ENCODE peak calls at places on chromosome 11, in six cellular contexts. One of them, this sample, is unnamed.

GRCh38 chr11:58561394-58562102 is 14.1 kb downstream of the LPXN start:
- DNase-seq in iPS-NIHi11: no peak
- DNase-seq in RWPE1: no peak
- DNase-seq in activated naive CD4-positive, alpha-beta T cell treated with anti-CD3 and anti-CD28 coated beads for 36 hours: no peak
- DNase-seq in stimulated activated CD4-positive, alpha-beta T cell treated with anti-CD3 and anti-CD28 coated beads, Interleukin-1b, Interleukin-23, amount 100 ng/mL, for 1 hour: no peak
- DNase-seq in activated CD4-positive, alpha-beta T cell treated with anti-CD3 and anti-CD28 coated beads for 48 hours: no peak
- DNase-seq in this sample: no peak

GRCh38 chr11:76627541-76628082 is 42.9 kb downstream of the LRRC32 start:
- DNase-seq in iPS-NIHi11: no peak
- DNase-seq in RWPE1: no peak
- DNase-seq in activated naive CD4-positive, alpha-beta T cell treated with anti-CD3 and anti-CD28 coated beads for 36 hours: no peak
- DNase-seq in stimulated activated CD4-positive, alpha-beta T cell treated with anti-CD3 and anti-CD28 coated beads, Interleukin-1b, Interleukin-23, amount 100 ng/mL, for 1 hour: no peak
- DNase-seq in activated CD4-positive, alpha-beta T cell treated with anti-CD3 and anti-CD28 coated beads for 48 hours: no peak
- DNase-seq in this sample: no peak

GRCh38 chr11:61532136-61533038 is 23.8 kb downstream of the LRRC10B start:
- DNase-seq in iPS-NIHi11: peak
- DNase-seq in RWPE1: peak
- DNase-seq in activated naive CD4-positive, alpha-beta T cell treated with anti-CD3 and anti-CD28 coated beads for 36 hours: peak
- DNase-seq in stimulated activated CD4-positive, alpha-beta T cell treated with anti-CD3 and anti-CD28 coated beads, Interleukin-1b, Interleukin-23, amount 100 ng/mL, for 1 hour: no peak
- DNase-seq in activated CD4-positive, alpha-beta T cell treated with anti-CD3 and anti-CD28 coated beads for 48 hours: peak
- DNase-seq in this sample: peak

GRCh38 chr11:109971184-109971523 is 122.0 kb upstream of the ZC3H12C start:
- DNase-seq in iPS-NIHi11: no peak
- DNase-seq in RWPE1: no peak
- DNase-seq in activated naive CD4-positive, alpha-beta T cell treated with anti-CD3 and anti-CD28 coated beads for 36 hours: no peak
- DNase-seq in stimulated activated CD4-positive, alpha-beta T cell treated with anti-CD3 and anti-CD28 coated beads, Interleukin-1b, Interleukin-23, amount 100 ng/mL, for 1 hour: no peak
- DNase-seq in activated CD4-positive, alpha-beta T cell treated with anti-CD3 and anti-CD28 coated beads for 48 hours: no peak
- DNase-seq in this sample: no peak

GRCh38 chr11:76075699-76076098 is 130.6 kb downstream of the WNT11 start:
- DNase-seq in iPS-NIHi11: no peak
- DNase-seq in RWPE1: no peak
- DNase-seq in activated naive CD4-positive, alpha-beta T cell treated with anti-CD3 and anti-CD28 coated beads for 36 hours: no peak
- DNase-seq in stimulated activated CD4-positive, alpha-beta T cell treated with anti-CD3 and anti-CD28 coated beads, Interleukin-1b, Interleukin-23, amount 100 ng/mL, for 1 hour: no peak
- DNase-seq in activated CD4-positive, alpha-beta T cell treated with anti-CD3 and anti-CD28 coated beads for 48 hours: no peak
- DNase-seq in this sample: no peak

GRCh38 chr11:70423523-70424505 is 25.5 kb downstream of the CTTN start:
- DNase-seq in iPS-NIHi11: peak
- DNase-seq in RWPE1: no peak
- DNase-seq in activated naive CD4-positive, alpha-beta T cell treated with anti-CD3 and anti-CD28 coated beads for 36 hours: no peak
- DNase-seq in stimulated activated CD4-positive, alpha-beta T cell treated with anti-CD3 and anti-CD28 coated beads, Interleukin-1b, Interleukin-23, amount 100 ng/mL, for 1 hour: no peak
- DNase-seq in activated CD4-positive, alpha-beta T cell treated with anti-CD3 and anti-CD28 coated beads for 48 hours: peak
- DNase-seq in this sample: peak

GRCh38 chr11:74008373-74009229 is at the start of gene UCP3:
- DNase-seq in iPS-NIHi11: no peak
- DNase-seq in RWPE1: no peak
- DNase-seq in activated naive CD4-positive, alpha-beta T cell treated with anti-CD3 and anti-CD28 coated beads for 36 hours: no peak
- DNase-seq in stimulated activated CD4-positive, alpha-beta T cell treated with anti-CD3 and anti-CD28 coated beads, Interleukin-1b, Interleukin-23, amount 100 ng/mL, for 1 hour: no peak
- DNase-seq in activated CD4-positive, alpha-beta T cell treated with anti-CD3 and anti-CD28 coated beads for 48 hours: no peak
- DNase-seq in this sample: no peak

GRCh38 chr11:47399860-47400812 is 8.3 kb upstream of the SLC39A13 start:
- DNase-seq in iPS-NIHi11: peak
- DNase-seq in RWPE1: no peak
- DNase-seq in activated naive CD4-positive, alpha-beta T cell treated with anti-CD3 and anti-CD28 coated beads for 36 hours: peak
- DNase-seq in stimulated activated CD4-positive, alpha-beta T cell treated with anti-CD3 and anti-CD28 coated beads, Interleukin-1b, Interleukin-23, amount 100 ng/mL, for 1 hour: no peak
- DNase-seq in activated CD4-positive, alpha-beta T cell treated with anti-CD3 and anti-CD28 coated beads for 48 hours: no peak
- DNase-seq in this sample: peak

GRCh38 chr11:67271548-67272284 is 5.4 kb downstream of the GRK2 start:
- DNase-seq in iPS-NIHi11: no peak
- DNase-seq in RWPE1: no peak
- DNase-seq in activated naive CD4-positive, alpha-beta T cell treated with anti-CD3 and anti-CD28 coated beads for 36 hours: peak
- DNase-seq in stimulated activated CD4-positive, alpha-beta T cell treated with anti-CD3 and anti-CD28 coated beads, Interleukin-1b, Interleukin-23, amount 100 ng/mL, for 1 hour: no peak
- DNase-seq in activated CD4-positive, alpha-beta T cell treated with anti-CD3 and anti-CD28 coated beads for 48 hours: peak
- DNase-seq in this sample: no peak

GRCh38 chr11:44681698-44682097 is 45.1 kb upstream of the TSPAN18 start:
- DNase-seq in iPS-NIHi11: no peak
- DNase-seq in RWPE1: peak
- DNase-seq in activated naive CD4-positive, alpha-beta T cell treated with anti-CD3 and anti-CD28 coated beads for 36 hours: no peak
- DNase-seq in stimulated activated CD4-positive, alpha-beta T cell treated with anti-CD3 and anti-CD28 coated beads, Interleukin-1b, Interleukin-23, amount 100 ng/mL, for 1 hour: no peak
- DNase-seq in activated CD4-positive, alpha-beta T cell treated with anti-CD3 and anti-CD28 coated beads for 48 hours: no peak
- DNase-seq in this sample: no peak

GRCh38 chr11:33500331-33500730 is 200.3 kb downstream of the C11orf91 start:
- DNase-seq in iPS-NIHi11: no peak
- DNase-seq in RWPE1: no peak
- DNase-seq in activated naive CD4-positive, alpha-beta T cell treated with anti-CD3 and anti-CD28 coated beads for 36 hours: no peak
- DNase-seq in stimulated activated CD4-positive, alpha-beta T cell treated with anti-CD3 and anti-CD28 coated beads, Interleukin-1b, Interleukin-23, amount 100 ng/mL, for 1 hour: no peak
- DNase-seq in activated CD4-positive, alpha-beta T cell treated with anti-CD3 and anti-CD28 coated beads for 48 hours: no peak
- DNase-seq in this sample: no peak

GRCh38 chr11:109041876-109042275 is 377.0 kb downstream of the DDX10 start:
- DNase-seq in iPS-NIHi11: no peak
- DNase-seq in RWPE1: no peak
- DNase-seq in activated naive CD4-positive, alpha-beta T cell treated with anti-CD3 and anti-CD28 coated beads for 36 hours: no peak
- DNase-seq in stimulated activated CD4-positive, alpha-beta T cell treated with anti-CD3 and anti-CD28 coated beads, Interleukin-1b, Interleukin-23, amount 100 ng/mL, for 1 hour: no peak
- DNase-seq in activated CD4-positive, alpha-beta T cell treated with anti-CD3 and anti-CD28 coated beads for 48 hours: no peak
- DNase-seq in this sample: no peak

GRCh38 chr11:75873417-75874148 is 58.6 kb downstream of the UVRAG start:
- DNase-seq in iPS-NIHi11: no peak
- DNase-seq in RWPE1: no peak
- DNase-seq in activated naive CD4-positive, alpha-beta T cell treated with anti-CD3 and anti-CD28 coated beads for 36 hours: no peak
- DNase-seq in stimulated activated CD4-positive, alpha-beta T cell treated with anti-CD3 and anti-CD28 coated beads, Interleukin-1b, Interleukin-23, amount 100 ng/mL, for 1 hour: no peak
- DNase-seq in activated CD4-positive, alpha-beta T cell treated with anti-CD3 and anti-CD28 coated beads for 48 hours: no peak
- DNase-seq in this sample: no peak

GRCh38 chr11:29310016-29310415 is 706.8 kb downstream of the KCNA4 start:
- DNase-seq in iPS-NIHi11: no peak
- DNase-seq in RWPE1: peak
- DNase-seq in activated naive CD4-positive, alpha-beta T cell treated with anti-CD3 and anti-CD28 coated beads for 36 hours: no peak
- DNase-seq in stimulated activated CD4-positive, alpha-beta T cell treated with anti-CD3 and anti-CD28 coated beads, Interleukin-1b, Interleukin-23, amount 100 ng/mL, for 1 hour: no peak
- DNase-seq in activated CD4-positive, alpha-beta T cell treated with anti-CD3 and anti-CD28 coated beads for 48 hours: no peak
- DNase-seq in this sample: no peak

GRCh38 chr11:77871855-77872254 is 50.9 kb downstream of the AAMDC start:
- DNase-seq in iPS-NIHi11: no peak
- DNase-seq in RWPE1: no peak
- DNase-seq in activated naive CD4-positive, alpha-beta T cell treated with anti-CD3 and anti-CD28 coated beads for 36 hours: no peak
- DNase-seq in stimulated activated CD4-positive, alpha-beta T cell treated with anti-CD3 and anti-CD28 coated beads, Interleukin-1b, Interleukin-23, amount 100 ng/mL, for 1 hour: no peak
- DNase-seq in activated CD4-positive, alpha-beta T cell treated with anti-CD3 and anti-CD28 coated beads for 48 hours: no peak
- DNase-seq in this sample: no peak

GRCh38 chr11:37264783-37265182 is 666.7 kb upstream of the RAG2 start:
- DNase-seq in iPS-NIHi11: no peak
- DNase-seq in RWPE1: peak
- DNase-seq in activated naive CD4-positive, alpha-beta T cell treated with anti-CD3 and anti-CD28 coated beads for 36 hours: no peak
- DNase-seq in stimulated activated CD4-positive, alpha-beta T cell treated with anti-CD3 and anti-CD28 coated beads, Interleukin-1b, Interleukin-23, amount 100 ng/mL, for 1 hour: no peak
- DNase-seq in activated CD4-positive, alpha-beta T cell treated with anti-CD3 and anti-CD28 coated beads for 48 hours: no peak
- DNase-seq in this sample: no peak

GRCh38 chr11:100827934-100828661 is 141.0 kb downstream of the ARHGAP42 start:
- DNase-seq in iPS-NIHi11: peak
- DNase-seq in RWPE1: peak
- DNase-seq in activated naive CD4-positive, alpha-beta T cell treated with anti-CD3 and anti-CD28 coated beads for 36 hours: no peak
- DNase-seq in stimulated activated CD4-positive, alpha-beta T cell treated with anti-CD3 and anti-CD28 coated beads, Interleukin-1b, Interleukin-23, amount 100 ng/mL, for 1 hour: no peak
- DNase-seq in activated CD4-positive, alpha-beta T cell treated with anti-CD3 and anti-CD28 coated beads for 48 hours: no peak
- DNase-seq in this sample: no peak

GRCh38 chr11:34978236-34979191 is 62.1 kb downstream of the PDHX start:
- DNase-seq in iPS-NIHi11: peak
- DNase-seq in RWPE1: no peak
- DNase-seq in activated naive CD4-positive, alpha-beta T cell treated with anti-CD3 and anti-CD28 coated beads for 36 hours: no peak
- DNase-seq in stimulated activated CD4-positive, alpha-beta T cell treated with anti-CD3 and anti-CD28 coated beads, Interleukin-1b, Interleukin-23, amount 100 ng/mL, for 1 hour: no peak
- DNase-seq in activated CD4-positive, alpha-beta T cell treated with anti-CD3 and anti-CD28 coated beads for 48 hours: no peak
- DNase-seq in this sample: no peak

GRCh38 chr11:129012880-129013279 is 70.2 kb upstream of the TP53AIP1 start:
- DNase-seq in iPS-NIHi11: no peak
- DNase-seq in RWPE1: no peak
- DNase-seq in activated naive CD4-positive, alpha-beta T cell treated with anti-CD3 and anti-CD28 coated beads for 36 hours: no peak
- DNase-seq in stimulated activated CD4-positive, alpha-beta T cell treated with anti-CD3 and anti-CD28 coated beads, Interleukin-1b, Interleukin-23, amount 100 ng/mL, for 1 hour: no peak
- DNase-seq in activated CD4-positive, alpha-beta T cell treated with anti-CD3 and anti-CD28 coated beads for 48 hours: no peak
- DNase-seq in this sample: no peak

GRCh38 chr11:78460468-78460867 is 42.8 kb upstream of the GAB2 start:
- DNase-seq in iPS-NIHi11: no peak
- DNase-seq in RWPE1: peak
- DNase-seq in activated naive CD4-positive, alpha-beta T cell treated with anti-CD3 and anti-CD28 coated beads for 36 hours: no peak
- DNase-seq in stimulated activated CD4-positive, alpha-beta T cell treated with anti-CD3 and anti-CD28 coated beads, Interleukin-1b, Interleukin-23, amount 100 ng/mL, for 1 hour: no peak
- DNase-seq in activated CD4-positive, alpha-beta T cell treated with anti-CD3 and anti-CD28 coated beads for 48 hours: no peak
- DNase-seq in this sample: no peak

GRCh38 chr11:99531468-99531867 is 510.7 kb downstream of the CNTN5 start:
- DNase-seq in iPS-NIHi11: no peak
- DNase-seq in RWPE1: no peak
- DNase-seq in activated naive CD4-positive, alpha-beta T cell treated with anti-CD3 and anti-CD28 coated beads for 36 hours: no peak
- DNase-seq in stimulated activated CD4-positive, alpha-beta T cell treated with anti-CD3 and anti-CD28 coated beads, Interleukin-1b, Interleukin-23, amount 100 ng/mL, for 1 hour: no peak
- DNase-seq in activated CD4-positive, alpha-beta T cell treated with anti-CD3 and anti-CD28 coated beads for 48 hours: no peak
- DNase-seq in this sample: no peak

GRCh38 chr11:131629925-131630324 is 259.5 kb downstream of the NTM start:
- DNase-seq in iPS-NIHi11: no peak
- DNase-seq in RWPE1: no peak
- DNase-seq in activated naive CD4-positive, alpha-beta T cell treated with anti-CD3 and anti-CD28 coated beads for 36 hours: no peak
- DNase-seq in stimulated activated CD4-positive, alpha-beta T cell treated with anti-CD3 and anti-CD28 coated beads, Interleukin-1b, Interleukin-23, amount 100 ng/mL, for 1 hour: no peak
- DNase-seq in activated CD4-positive, alpha-beta T cell treated with anti-CD3 and anti-CD28 coated beads for 48 hours: no peak
- DNase-seq in this sample: no peak

GRCh38 chr11:856397-856796 is 13.7 kb downstream of the TSPAN4 start:
- DNase-seq in iPS-NIHi11: no peak
- DNase-seq in RWPE1: no peak
- DNase-seq in activated naive CD4-positive, alpha-beta T cell treated with anti-CD3 and anti-CD28 coated beads for 36 hours: no peak
- DNase-seq in stimulated activated CD4-positive, alpha-beta T cell treated with anti-CD3 and anti-CD28 coated beads, Interleukin-1b, Interleukin-23, amount 100 ng/mL, for 1 hour: no peak
- DNase-seq in activated CD4-positive, alpha-beta T cell treated with anti-CD3 and anti-CD28 coated beads for 48 hours: no peak
- DNase-seq in this sample: no peak

GRCh38 chr11:22808559-22809197 is 20.9 kb downstream of the SVIP start:
- DNase-seq in iPS-NIHi11: no peak
- DNase-seq in RWPE1: no peak
- DNase-seq in activated naive CD4-positive, alpha-beta T cell treated with anti-CD3 and anti-CD28 coated beads for 36 hours: no peak
- DNase-seq in stimulated activated CD4-positive, alpha-beta T cell treated with anti-CD3 and anti-CD28 coated beads, Interleukin-1b, Interleukin-23, amount 100 ng/mL, for 1 hour: no peak
- DNase-seq in activated CD4-positive, alpha-beta T cell treated with anti-CD3 and anti-CD28 coated beads for 48 hours: no peak
- DNase-seq in this sample: no peak

GRCh38 chr11:94602430-94603372 is 35.5 kb downstream of the PIWIL4 start:
- DNase-seq in iPS-NIHi11: no peak
- DNase-seq in RWPE1: peak
- DNase-seq in activated naive CD4-positive, alpha-beta T cell treated with anti-CD3 and anti-CD28 coated beads for 36 hours: peak
- DNase-seq in stimulated activated CD4-positive, alpha-beta T cell treated with anti-CD3 and anti-CD28 coated beads, Interleukin-1b, Interleukin-23, amount 100 ng/mL, for 1 hour: no peak
- DNase-seq in activated CD4-positive, alpha-beta T cell treated with anti-CD3 and anti-CD28 coated beads for 48 hours: peak
- DNase-seq in this sample: peak

GRCh38 chr11:62725686-62726085 is 1.6 kb downstream of the HNRNPUL2 start:
- DNase-seq in iPS-NIHi11: no peak
- DNase-seq in RWPE1: no peak
- DNase-seq in activated naive CD4-positive, alpha-beta T cell treated with anti-CD3 and anti-CD28 coated beads for 36 hours: no peak
- DNase-seq in stimulated activated CD4-positive, alpha-beta T cell treated with anti-CD3 and anti-CD28 coated beads, Interleukin-1b, Interleukin-23, amount 100 ng/mL, for 1 hour: no peak
- DNase-seq in activated CD4-positive, alpha-beta T cell treated with anti-CD3 and anti-CD28 coated beads for 48 hours: no peak
- DNase-seq in this sample: peak